ENCODE peak calls at places on chromosomes 7 and 10, in six cellular contexts. C, Z, L, U, A and G are unnamed samples.
A peak's percentile ranks its signal among the peaks of the same experiment; 100 is the strongest.

GRCh38 chr10:34236927-34237326 is 578.2 kb downstream of the PARD3 start:
- DNase-seq in C (no peak), U (no peak), Z (no peak), L (peak; percentile 69), A (peak; percentile 14), G (no peak)

GRCh38 chr7:2707481-2707880 is 19.5 kb downstream of the AMZ1 start:
- DNase-seq in Z (no peak), L (no peak), A (no peak), C (no peak), U (no peak), G (no peak)

GRCh38 chr10:61135276-61135721 is 191.3 kb upstream of the RHOBTB1 start:
- DNase-seq in U (no peak), A (no peak), C (no peak), Z (no peak), L (no peak), G (no peak)

GRCh38 chr10:53786236-53786635 is 1013.7 kb upstream of the MBL2 start:
- DNase-seq in C (no peak), Z (no peak), L (no peak), A (no peak), U (no peak), G (no peak)

GRCh38 chr7:149141893-149142292 is 5.4 kb upstream of the ZNF398 start:
- DNase-seq in U (no peak), L (no peak), A (no peak), Z (no peak), C (no peak), G (no peak)

GRCh38 chr7:41695661-41696322 is 7.1 kb downstream of the INHBA start:
- DNase-seq in U (no peak), Z (no peak), L (peak; percentile 87), A (peak; percentile 89), C (no peak), G (peak; percentile 93)

GRCh38 chr10:70830185-70830584 is 14.4 kb downstream of the SGPL1 start:
- DNase-seq in Z (no peak), U (no peak), L (no peak), C (no peak), A (no peak), G (no peak)

GRCh38 chr10:79387466-79387973 is 40.3 kb downstream of the PPIF start:
- DNase-seq in U (no peak), C (no peak), L (no peak), Z (peak; percentile 39), A (no peak), G (no peak)

GRCh38 chr10:12412671-12413368 is 63.5 kb downstream of the CAMK1D start:
- DNase-seq in C (no peak), Z (no peak), L (no peak), A (no peak), U (no peak), G (no peak)

GRCh38 chr7:46544396-46545008 is 623.4 kb upstream of the IGFBP3 start:
- DNase-seq in Z (no peak), C (no peak), U (no peak), A (peak; percentile 84), L (peak; percentile 90), G (peak; percentile 45)

GRCh38 chr7:2710256-2710655 is 22.3 kb downstream of the AMZ1 start:
- DNase-seq in A (no peak), Z (no peak), C (no peak), L (no peak), U (no peak), G (no peak)

GRCh38 chr7:371119-371778 is 81.3 kb downstream of the FOXL3 start:
- DNase-seq in L (no peak), U (peak; percentile 51), A (no peak), Z (no peak), C (peak; percentile 55), G (no peak)

GRCh38 chr10:78736926-78737618 is 331.7 kb upstream of the ZMIZ1 start:
- DNase-seq in A (no peak), Z (no peak), U (no peak), L (no peak), C (no peak), G (no peak)

GRCh38 chr7:16951483-16952080 is 69.8 kb upstream of the AGR3 start:
- DNase-seq in Z (no peak), C (no peak), L (no peak), U (no peak), A (no peak), G (no peak)

GRCh38 chr10:53209941-53210611 is 437.5 kb upstream of the MBL2 start:
- DNase-seq in A (peak; percentile 0), Z (no peak), C (no peak), U (no peak), L (peak; percentile 4), G (peak; percentile 8)

GRCh38 chr10:68742397-68742796 is 21.4 kb downstream of the CCAR1 start:
- DNase-seq in Z (no peak), U (no peak), A (no peak), C (no peak), L (no peak), G (no peak)

GRCh38 chr10:79331226-79331625 is 16.0 kb upstream of the PPIF start:
- DNase-seq in C (no peak), A (no peak), U (no peak), L (peak; percentile 29), Z (no peak), G (no peak)

GRCh38 chr7:51732951-51733350 is 416.3 kb upstream of the COBL start:
- DNase-seq in L (no peak), A (no peak), C (no peak), U (no peak), Z (no peak), G (no peak)

GRCh38 chr7:105876964-105877601 is 684 bp upstream of the ATXN7L1 start:
- DNase-seq in L (peak; percentile 34), Z (peak; percentile 75), U (peak; percentile 42), C (peak; percentile 80), A (peak; percentile 18), G (peak; percentile 54)

GRCh38 chr10:48931188-48931587 is 8.5 kb downstream of the LRRC18 start:
- DNase-seq in L (no peak), Z (no peak), A (no peak), C (no peak), U (no peak), G (no peak)

GRCh38 chr7:24390376-24391157 is 106.6 kb downstream of the NPY start:
- DNase-seq in L (no peak), C (no peak), A (no peak), U (no peak), Z (no peak), G (no peak)

GRCh38 chr7:24395512-24395911 is 111.5 kb downstream of the NPY start:
- DNase-seq in A (no peak), U (no peak), L (no peak), Z (no peak), C (no peak), G (no peak)

GRCh38 chr7:24388212-24388611 is 104.2 kb downstream of the NPY start:
- DNase-seq in Z (no peak), C (no peak), A (no peak), L (no peak), U (no peak), G (no peak)

GRCh38 chr7:24392774-24393173 is 108.8 kb downstream of the NPY start:
- DNase-seq in Z (no peak), C (no peak), U (no peak), A (no peak), L (no peak), G (no peak)
- H3K4me3 ChIP-seq in Z (no peak overlapping the region), C (no peak overlapping the region), U (no peak overlapping the region), A (no peak overlapping the region), L (no peak overlapping the region), G (no peak overlapping the region)

DNA sequence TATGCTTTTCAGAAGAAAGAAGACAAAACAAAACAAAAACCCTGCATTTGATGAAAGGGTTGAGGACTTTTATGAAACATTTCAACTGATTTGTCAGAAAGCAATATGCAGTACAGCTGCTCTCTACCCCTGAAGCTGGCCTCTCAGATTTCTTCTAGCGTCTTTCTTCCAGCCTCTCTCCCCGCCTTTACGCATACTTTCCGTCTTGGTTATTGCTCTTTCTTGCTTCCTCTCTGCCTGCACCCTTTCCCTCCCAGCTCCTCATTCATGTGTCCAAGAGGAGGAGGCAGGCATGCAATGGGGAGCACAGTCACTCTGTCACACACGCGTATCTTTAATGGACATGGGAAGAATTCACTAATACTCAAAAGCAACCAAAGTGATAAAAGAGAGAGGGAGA is 91.0 kb upstream of the COL1A2 start:
- DNase-seq in L (peak; percentile 84), Z (no peak), A (peak; percentile 68), C (peak; percentile 23), U (no peak), G (peak; percentile 87)
- H3K4me3 ChIP-seq in L (no peak overlapping the region), Z (no peak overlapping the region), A (no peak overlapping the region), C (no peak overlapping the region), U (no peak overlapping the region), G (peak overlapping the region; percentile 14)

GRCh38 chr7:157318015-157318706 is 18.6 kb upstream of the DNAJB6 start:
- DNase-seq in Z (no peak), A (peak; percentile 45), C (no peak), L (peak; percentile 71), U (no peak), G (peak; percentile 6)
- H3K4me3 ChIP-seq in Z (no peak overlapping the region), A (no peak overlapping the region), C (no peak overlapping the region), L (no peak overlapping the region), U (no peak overlapping the region), G (no peak overlapping the region)

GRCh38 chr7:33907625-33908024 is 2.3 kb downstream of the BMPER start:
- DNase-seq in L (no peak), C (no peak), Z (no peak), U (no peak), A (no peak), G (no peak)
- H3K4me3 ChIP-seq in L (no peak overlapping the region), C (no peak overlapping the region), Z (no peak overlapping the region), U (no peak overlapping the region), A (no peak overlapping the region), G (peak overlapping the region; percentile 34)

GRCh38 chr7:133504825-133505224 is 251.9 kb downstream of the EXOC4 start:
- DNase-seq in Z (no peak), U (no peak), L (peak; percentile 53), A (peak; percentile 62), C (no peak), G (peak; percentile 19)

GRCh38 chr7:133497061-133497460 is 244.2 kb downstream of the EXOC4 start:
- DNase-seq in A (no peak), Z (no peak), U (no peak), L (no peak), C (no peak), G (no peak)

DNA sequence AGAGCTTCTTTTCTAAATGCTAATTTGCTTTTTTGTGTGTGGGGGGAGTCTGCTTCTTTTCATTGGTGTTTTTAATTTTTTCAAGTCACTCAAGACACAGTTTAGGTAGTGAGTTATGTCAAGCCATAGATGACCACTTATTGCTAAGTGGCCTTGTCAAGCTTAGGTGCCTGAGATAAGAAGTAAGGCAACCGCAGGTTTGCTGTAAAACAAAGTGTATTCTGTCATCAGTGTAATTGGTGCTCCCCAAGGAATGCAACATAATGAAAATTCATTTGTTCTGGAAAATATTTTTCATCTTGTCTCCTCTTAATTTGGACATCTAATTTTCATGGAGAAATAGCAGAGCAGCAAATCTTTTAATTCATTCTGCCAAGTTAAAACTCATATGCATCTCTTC is 249.6 kb downstream of the EXOC4 start:
- DNase-seq in A (peak; percentile 18), U (no peak), L (no peak), C (no peak), Z (no peak), G (no peak)
- H3K4me3 ChIP-seq in A (no peak overlapping the region), U (no peak overlapping the region), L (no peak overlapping the region), C (no peak overlapping the region), Z (no peak overlapping the region), G (no peak overlapping the region)